ENCODE peak calls at places on chromosomes 2 and 18, in ten cellular contexts. One of them, this sample, is unnamed.

GRCh38 chr2:105378276-105378840 is 20.5 kb downstream of the FHL2 start:
- DNase-seq in upper lobe of left lung: no peak
- DNase-seq in tibial nerve: no peak
- DNase-seq in ovary: peak
- DNase-seq in SK-N-SH: no peak
- DNase-seq in GM12878: no peak
- DNase-seq in HepG2: no peak
- DNase-seq in K562: no peak
- DNase-seq in suprapubic skin: peak
- DNase-seq in sigmoid colon: no peak
- DNase-seq in this sample: no peak

GRCh38 chr18:46821856-46822711 is 65.2 kb upstream of the ST8SIA5 start:
- DNase-seq in suprapubic skin: no peak
- DNase-seq in GM12878: no peak
- DNase-seq in SK-N-SH: no peak
- DNase-seq in tibial nerve: no peak
- DNase-seq in HepG2: no peak
- DNase-seq in ovary: no peak
- DNase-seq in sigmoid colon: no peak
- DNase-seq in K562: no peak
- DNase-seq in upper lobe of left lung: no peak
- DNase-seq in this sample: no peak

GRCh38 chr2:185745864-185746859 is 7.6 kb downstream of the FSIP2 start:
- DNase-seq in ovary: no peak
- DNase-seq in HepG2: peak
- DNase-seq in suprapubic skin: no peak
- DNase-seq in tibial nerve: no peak
- DNase-seq in GM12878: no peak
- DNase-seq in sigmoid colon: no peak
- DNase-seq in upper lobe of left lung: no peak
- DNase-seq in K562: no peak
- DNase-seq in SK-N-SH: no peak
- DNase-seq in this sample: no peak

GRCh38 chr18:3903341-3903740 is 453.4 kb downstream of the TGIF1 start:
- DNase-seq in ovary: no peak
- DNase-seq in GM12878: no peak
- DNase-seq in HepG2: no peak
- DNase-seq in upper lobe of left lung: no peak
- DNase-seq in SK-N-SH: no peak
- DNase-seq in suprapubic skin: no peak
- DNase-seq in K562: no peak
- DNase-seq in sigmoid colon: no peak
- DNase-seq in tibial nerve: no peak
- DNase-seq in this sample: no peak

GRCh38 chr2:14516844-14517243 is 115.7 kb upstream of the LRATD1 start:
- DNase-seq in sigmoid colon: no peak
- DNase-seq in ovary: no peak
- DNase-seq in suprapubic skin: no peak
- DNase-seq in GM12878: no peak
- DNase-seq in upper lobe of left lung: no peak
- DNase-seq in K562: no peak
- DNase-seq in HepG2: no peak
- DNase-seq in tibial nerve: no peak
- DNase-seq in SK-N-SH: no peak
- DNase-seq in this sample: no peak

GRCh38 chr2:222052934-222053367 is 245.8 kb downstream of the PAX3 start:
- DNase-seq in suprapubic skin: no peak
- DNase-seq in upper lobe of left lung: no peak
- DNase-seq in GM12878: no peak
- DNase-seq in ovary: no peak
- DNase-seq in sigmoid colon: no peak
- DNase-seq in K562: no peak
- DNase-seq in HepG2: no peak
- DNase-seq in tibial nerve: no peak
- DNase-seq in SK-N-SH: no peak
- DNase-seq in this sample: no peak

GRCh38 chr2:197137234-197137633 is 173.3 kb downstream of the ANKRD44 start:
- DNase-seq in K562: no peak
- DNase-seq in GM12878: no peak
- DNase-seq in ovary: no peak
- DNase-seq in HepG2: no peak
- DNase-seq in sigmoid colon: no peak
- DNase-seq in suprapubic skin: no peak
- DNase-seq in SK-N-SH: no peak
- DNase-seq in upper lobe of left lung: no peak
- DNase-seq in tibial nerve: no peak
- DNase-seq in this sample: no peak

GRCh38 chr2:43006834-43007543 is 214.6 kb upstream of the HAAO start:
- DNase-seq in ovary: no peak
- DNase-seq in tibial nerve: no peak
- DNase-seq in K562: no peak
- DNase-seq in sigmoid colon: no peak
- DNase-seq in upper lobe of left lung: no peak
- DNase-seq in HepG2: no peak
- DNase-seq in GM12878: no peak
- DNase-seq in suprapubic skin: peak
- DNase-seq in SK-N-SH: no peak
- DNase-seq in this sample: no peak

GRCh38 chr2:28155627-28156026 is 237.0 kb upstream of the FOSL2 start:
- DNase-seq in sigmoid colon: no peak
- DNase-seq in SK-N-SH: peak
- DNase-seq in ovary: no peak
- DNase-seq in upper lobe of left lung: no peak
- DNase-seq in suprapubic skin: no peak
- DNase-seq in GM12878: no peak
- DNase-seq in HepG2: no peak
- DNase-seq in K562: peak
- DNase-seq in tibial nerve: no peak
- DNase-seq in this sample: no peak
- TF ChIP-seq EP300 in sigmoid colon: no peak
- TF ChIP-seq EP300 in SK-N-SH: no peak
- TF ChIP-seq EP300 in ovary: no peak
- TF ChIP-seq EP300 in upper lobe of left lung: no peak
- TF ChIP-seq EP300 in suprapubic skin: no peak
- TF ChIP-seq EP300 in GM12878: no peak
- TF ChIP-seq EP300 in HepG2: no peak
- TF ChIP-seq EP300 in K562: no peak
- TF ChIP-seq EP300 in tibial nerve: no peak
- TF ChIP-seq EP300 in this sample: no peak

GRCh38 chr2:239712755-239713154 is 311.9 kb upstream of the HDAC4 start:
- DNase-seq in upper lobe of left lung: no peak
- DNase-seq in GM12878: no peak
- DNase-seq in tibial nerve: no peak
- DNase-seq in sigmoid colon: no peak
- DNase-seq in SK-N-SH: no peak
- DNase-seq in K562: no peak
- DNase-seq in ovary: no peak
- DNase-seq in HepG2: no peak
- DNase-seq in suprapubic skin: no peak
- DNase-seq in this sample: no peak

GRCh38 chr2:239715606-239716005 is 309.5 kb downstream of the NDUFA10 start:
- DNase-seq in tibial nerve: no peak
- DNase-seq in suprapubic skin: no peak
- DNase-seq in HepG2: no peak
- DNase-seq in ovary: no peak
- DNase-seq in upper lobe of left lung: peak
- DNase-seq in sigmoid colon: no peak
- DNase-seq in K562: no peak
- DNase-seq in SK-N-SH: no peak
- DNase-seq in GM12878: no peak
- DNase-seq in this sample: no peak

GRCh38 chr2:239715202-239715601 is 309.9 kb downstream of the NDUFA10 start:
- DNase-seq in suprapubic skin: no peak
- DNase-seq in K562: no peak
- DNase-seq in SK-N-SH: no peak
- DNase-seq in GM12878: no peak
- DNase-seq in upper lobe of left lung: peak
- DNase-seq in HepG2: no peak
- DNase-seq in sigmoid colon: peak
- DNase-seq in ovary: no peak
- DNase-seq in tibial nerve: no peak
- DNase-seq in this sample: no peak

GRCh38 chr2:239716009-239716408 is 309.1 kb downstream of the NDUFA10 start:
- DNase-seq in sigmoid colon: no peak
- DNase-seq in tibial nerve: no peak
- DNase-seq in SK-N-SH: no peak
- DNase-seq in suprapubic skin: no peak
- DNase-seq in K562: no peak
- DNase-seq in upper lobe of left lung: no peak
- DNase-seq in HepG2: no peak
- DNase-seq in GM12878: no peak
- DNase-seq in ovary: no peak
- DNase-seq in this sample: no peak

DNA sequence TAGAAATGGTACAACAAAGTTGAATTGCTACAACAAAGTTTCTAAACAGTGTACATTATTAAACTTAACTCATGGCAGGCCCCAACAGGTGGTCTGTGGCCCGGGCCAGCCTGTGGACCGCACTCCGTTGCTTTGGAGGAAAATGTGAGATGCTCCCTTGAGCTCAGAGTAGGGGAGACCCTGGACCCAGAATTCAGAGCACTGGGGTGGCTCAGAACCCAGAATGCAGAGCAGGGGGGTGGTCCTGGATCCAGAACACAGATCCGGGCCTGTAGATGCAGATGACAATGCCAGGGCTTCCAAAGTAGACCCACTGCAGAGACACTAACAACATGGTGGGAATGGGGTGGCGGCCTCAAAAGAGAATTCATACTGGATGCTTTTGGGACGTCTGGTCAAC is 311.0 kb downstream of the NDUFA10 start:
- DNase-seq in K562: no peak
- DNase-seq in suprapubic skin: no peak
- DNase-seq in HepG2: no peak
- DNase-seq in sigmoid colon: peak
- DNase-seq in SK-N-SH: no peak
- DNase-seq in GM12878: no peak
- DNase-seq in ovary: no peak
- DNase-seq in tibial nerve: no peak
- DNase-seq in upper lobe of left lung: no peak
- DNase-seq in this sample: peak
- TF ChIP-seq EP300 in K562: no peak
- TF ChIP-seq EP300 in suprapubic skin: no peak
- TF ChIP-seq EP300 in HepG2: no peak
- TF ChIP-seq EP300 in sigmoid colon: no peak
- TF ChIP-seq EP300 in SK-N-SH: no peak
- TF ChIP-seq EP300 in GM12878: no peak
- TF ChIP-seq EP300 in ovary: no peak
- TF ChIP-seq EP300 in tibial nerve: no peak
- TF ChIP-seq EP300 in upper lobe of left lung: no peak
- TF ChIP-seq EP300 in this sample: no peak

DNA sequence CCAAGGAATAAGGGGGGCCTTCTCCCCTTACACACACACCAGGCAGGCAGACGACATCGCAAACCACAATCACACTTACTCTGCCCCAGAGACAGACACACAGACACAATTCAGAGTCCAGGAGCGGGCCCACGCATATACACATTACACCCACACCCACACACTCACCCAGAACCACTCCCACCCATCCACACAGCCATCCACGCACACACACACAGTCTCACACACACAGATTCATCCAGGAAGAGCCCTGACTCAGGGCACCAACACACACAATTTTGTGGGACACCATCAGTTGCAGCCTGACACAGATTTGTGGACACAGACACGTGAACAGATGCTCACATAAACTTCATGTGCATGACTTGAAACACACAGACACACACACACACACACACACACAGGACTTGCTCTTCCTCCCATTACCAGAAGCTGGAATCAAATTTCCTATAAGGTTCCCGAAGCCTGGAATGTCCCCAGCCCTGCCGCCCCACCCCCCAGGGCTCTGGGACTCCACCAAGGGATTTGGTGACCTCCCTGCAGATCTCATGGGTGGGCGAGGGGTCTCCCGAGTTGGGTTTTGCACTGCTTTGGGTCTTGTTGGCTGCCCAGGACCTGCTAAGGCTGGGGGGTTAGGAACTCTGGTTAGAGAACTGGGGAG is 23.5 kb downstream of the TNS1 start:
- DNase-seq in sigmoid colon: peak
- DNase-seq in SK-N-SH: no peak
- DNase-seq in GM12878: no peak
- DNase-seq in ovary: peak
- DNase-seq in HepG2: no peak
- DNase-seq in K562: no peak
- DNase-seq in suprapubic skin: peak
- DNase-seq in upper lobe of left lung: no peak
- DNase-seq in tibial nerve: no peak
- DNase-seq in this sample: no peak
- TF ChIP-seq EP300 in sigmoid colon: no peak
- TF ChIP-seq EP300 in SK-N-SH: no peak
- TF ChIP-seq EP300 in GM12878: no peak
- TF ChIP-seq EP300 in ovary: no peak
- TF ChIP-seq EP300 in HepG2: no peak
- TF ChIP-seq EP300 in K562: no peak
- TF ChIP-seq EP300 in suprapubic skin: no peak
- TF ChIP-seq EP300 in upper lobe of left lung: no peak
- TF ChIP-seq EP300 in tibial nerve: no peak
- TF ChIP-seq EP300 in this sample: no peak

DNA sequence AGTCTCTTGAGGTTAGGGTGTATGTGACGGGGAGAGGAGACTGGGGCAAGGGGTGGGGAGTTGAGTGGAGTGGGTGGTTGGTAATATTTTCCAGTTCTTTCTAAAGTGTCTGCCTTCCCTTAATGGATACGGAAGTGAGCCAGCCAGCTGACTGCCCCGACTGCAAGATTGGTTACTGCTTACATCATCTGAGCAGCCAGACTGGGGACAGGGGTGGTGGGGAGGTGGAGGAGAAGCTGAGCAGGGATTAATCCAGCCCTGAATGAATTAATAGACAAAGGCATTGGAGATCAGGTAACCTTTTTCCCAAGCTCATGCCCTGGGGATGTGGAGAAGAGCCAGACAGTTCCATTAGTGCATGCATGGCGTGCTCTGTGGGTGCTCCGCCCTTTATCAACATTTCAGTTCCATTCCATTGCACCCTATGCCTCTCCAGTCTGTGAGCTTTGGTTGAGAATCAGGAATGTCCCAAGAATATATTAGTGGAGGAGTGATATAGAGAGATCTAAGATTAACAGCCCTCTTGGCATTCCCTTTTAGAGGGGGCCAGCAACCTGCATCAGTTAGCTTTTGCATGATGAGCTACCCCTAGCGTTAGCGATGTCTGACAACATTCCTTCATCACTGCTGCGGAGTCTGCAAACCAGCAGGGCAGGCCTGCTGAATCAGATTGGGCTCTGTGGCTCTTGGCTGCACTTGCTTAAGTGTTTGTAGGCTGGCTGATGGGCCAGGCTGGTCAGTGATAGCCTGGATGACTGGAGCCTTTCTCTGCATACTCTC is 67.5 kb downstream of the TNP1 start:
- DNase-seq in GM12878: no peak
- DNase-seq in sigmoid colon: peak
- DNase-seq in tibial nerve: peak
- DNase-seq in HepG2: no peak
- DNase-seq in K562: no peak
- DNase-seq in upper lobe of left lung: no peak
- DNase-seq in SK-N-SH: peak
- DNase-seq in ovary: peak
- DNase-seq in suprapubic skin: peak
- DNase-seq in this sample: no peak
- TF ChIP-seq EP300 in GM12878: no peak
- TF ChIP-seq EP300 in sigmoid colon: no peak
- TF ChIP-seq EP300 in tibial nerve: no peak
- TF ChIP-seq EP300 in HepG2: no peak
- TF ChIP-seq EP300 in K562: peak
- TF ChIP-seq EP300 in upper lobe of left lung: no peak
- TF ChIP-seq EP300 in SK-N-SH: peak
- TF ChIP-seq EP300 in ovary: no peak
- TF ChIP-seq EP300 in suprapubic skin: no peak
- TF ChIP-seq EP300 in this sample: no peak